ENCODE peak calls at places on chromosome X, in ten cellular contexts. I is fibroblast of lung, F is Panc1, V is epithelial cell of esophagus, G is neuronal stem cell, A is esophagus muscularis mucosa, C is body of pancreas, P is aorta, K is fibroblast of mammary gland, H is astrocyte. B is an unnamed sample.

GRCh38 chrX:38212246-38212645 is 8.4 kb downstream of the SRPX start:
- DNase-seq in A (no peak), P (no peak), V (no peak), F (no peak), G (no peak), H (peak; percentile 29), I (no peak), K (peak; percentile 71), C (no peak), B (no peak)

GRCh38 chrX:13285693-13286092 is 34.2 kb downstream of the ATXN3L start:
- DNase-seq in I (no peak), F (no peak), C (no peak), A (no peak), G (no peak), V (no peak), K (no peak), P (no peak), H (no peak), B (no peak)

GRCh38 chrX:41180194-41180902 is 95.1 kb downstream of the USP9X start:
- DNase-seq in G (no peak), H (peak; percentile 42), I (peak; percentile 70), P (peak; percentile 61), A (no peak), K (peak; percentile 72), F (peak; percentile 18), V (peak; percentile 59), C (peak; percentile 42), B (peak; percentile 42)

GRCh38 chrX:143340190-143340589 is 177.1 kb downstream of the SPANXN3 start:
- DNase-seq in H (no peak), G (no peak), F (no peak), P (no peak), C (no peak), I (no peak), A (no peak), K (no peak), V (no peak), B (no peak)

GRCh38 chrX:53716328-53717088 is 30.0 kb upstream of the HUWE1 start:
- DNase-seq in I (peak; percentile 32), V (no peak), G (no peak), K (peak; percentile 46), P (no peak), F (no peak), H (peak; percentile 55), A (no peak), C (no peak), B (peak; percentile 54)

GRCh38 chrX:145405012-145405411 is 157.7 kb downstream of the SPANXN1 start:
- DNase-seq in F (peak; percentile 38), K (peak; percentile 33), V (peak; percentile 36), P (no peak), C (peak; percentile 15), I (peak; percentile 25), A (no peak), G (peak; percentile 21), H (no peak), B (peak; percentile 5)

GRCh38 chrX:85024044-85024443 is 20.4 kb downstream of the APOOL start:
- DNase-seq in H (peak; percentile 74), P (no peak), F (no peak), A (no peak), I (no peak), K (peak; percentile 35), G (no peak), V (no peak), C (no peak), B (no peak)

GRCh38 chrX:2412131-2412530 is 88.6 kb downstream of the DHRSX start:
- DNase-seq in I (no peak), K (no peak), A (no peak), F (no peak), V (no peak), C (no peak), P (no peak), H (no peak), G (no peak), B (no peak)

GRCh38 chrX:31331928-31332327 is 260.1 kb upstream of the FTHL17 start:
- DNase-seq in K (no peak), P (no peak), A (no peak), C (peak; percentile 2), H (no peak), I (no peak), F (no peak), G (no peak), V (peak; percentile 49), B (peak; percentile 11)

GRCh38 chrX:136210806-136211205 is 40.4 kb downstream of the MAP7D3 start:
- DNase-seq in F (no peak), A (no peak), H (no peak), K (peak; percentile 39), I (no peak), P (no peak), C (no peak), V (no peak), G (no peak), B (no peak)

DNA sequence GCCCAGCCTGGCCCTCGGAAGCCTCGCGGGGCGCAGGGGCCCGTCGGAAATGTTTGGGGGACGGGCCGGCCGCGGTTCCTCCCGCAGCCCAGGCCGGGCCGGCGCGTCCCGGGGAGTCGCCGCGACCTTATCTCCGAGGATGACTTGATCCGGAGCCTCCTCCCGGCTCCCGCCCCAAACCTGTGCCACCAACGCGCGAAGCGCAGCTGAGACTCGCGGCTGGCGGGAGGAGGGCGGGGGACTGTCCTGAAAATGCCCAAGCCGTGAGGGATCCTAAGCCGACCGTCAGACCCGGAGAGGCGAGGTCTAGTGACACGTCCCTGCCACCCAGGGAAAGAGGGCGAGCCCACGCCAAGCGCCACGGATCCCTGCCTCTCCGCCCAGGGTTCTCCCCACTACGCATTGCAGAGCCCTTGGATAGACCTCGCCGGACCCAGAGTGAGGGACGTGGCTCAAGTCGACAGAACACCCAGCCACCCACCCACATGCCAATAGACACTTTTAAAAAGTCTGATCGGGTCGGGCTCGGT is 26.9 kb downstream of the UTP14A start:
- DNase-seq in V (peak; percentile 6), F (no peak), K (no peak), I (no peak), C (peak; percentile 9), G (no peak), P (peak; percentile 58), A (no peak), H (no peak), B (no peak)
- H3K4me3 ChIP-seq in V (no peak overlapping the region), F (peak overlapping the region; percentile 49), K (peak overlapping the region; percentile 4), I (no peak overlapping the region), C (no peak overlapping the region), G (peak overlapping the region; percentile 43), P (no peak overlapping the region), A (peak overlapping the region; percentile 62), H (peak overlapping the region; percentile 17), B (no peak overlapping the region)

DNA sequence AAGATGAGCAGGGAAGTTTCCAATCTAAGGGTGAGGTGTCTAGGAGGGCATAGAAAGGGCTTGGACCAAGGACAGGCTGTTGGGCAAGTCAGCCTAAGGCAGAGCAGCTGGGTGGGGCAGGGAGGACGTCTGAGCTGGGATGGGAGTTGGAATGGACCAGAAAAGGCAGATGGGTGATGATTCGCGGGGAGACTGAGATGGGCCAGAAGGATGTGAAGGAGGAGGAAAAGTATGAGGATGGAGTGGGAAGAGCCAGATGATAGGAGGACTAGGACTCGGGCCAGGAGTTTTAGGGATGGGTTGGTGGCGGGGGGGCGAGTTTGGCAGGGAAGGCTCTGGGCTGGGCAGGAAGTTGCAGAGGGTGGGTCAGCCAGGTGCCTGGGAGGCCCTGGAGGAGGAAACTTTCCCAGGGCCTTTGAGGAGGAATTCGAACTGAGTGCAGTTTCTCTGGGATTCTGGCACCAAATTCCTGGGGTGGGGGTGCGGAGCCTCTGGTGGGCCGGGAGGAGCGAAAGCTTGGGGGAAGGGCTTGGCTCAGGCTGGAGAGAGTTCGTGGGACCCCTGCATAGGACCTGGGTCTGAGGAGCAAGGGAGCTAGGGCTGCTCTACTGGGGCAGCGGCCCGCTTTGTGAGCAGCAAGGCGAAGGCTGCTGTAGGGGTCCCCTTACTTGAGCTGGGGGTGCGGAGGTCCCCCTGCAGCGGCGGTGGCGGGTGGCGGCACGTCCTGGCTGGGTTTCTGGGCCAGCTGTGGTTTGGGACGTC is 8.7 kb upstream of the TIMP1 start:
- DNase-seq in F (no peak), H (peak; percentile 58), K (peak; percentile 79), A (no peak), C (peak; percentile 17), G (peak; percentile 54), P (peak; percentile 56), V (peak; percentile 62), I (peak; percentile 69), B (peak; percentile 25)
- H3K4me3 ChIP-seq in F (no peak overlapping the region), H (no peak overlapping the region), K (no peak overlapping the region), A (peak overlapping the region; percentile 28), C (no peak overlapping the region), G (no peak overlapping the region), P (peak overlapping the region; percentile 2), V (peak overlapping the region; percentile 7), I (no peak overlapping the region), B (peak overlapping the region; percentile 17)

GRCh38 chrX:16712825-16713155 is 321 bp upstream of the CTPS2 start:
- DNase-seq in C (no peak), K (no peak), F (no peak), A (no peak), I (no peak), V (no peak), H (peak; percentile 31), G (no peak), P (no peak), B (no peak)
- H3K4me3 ChIP-seq in C (peak overlapping the region; percentile 54), K (peak overlapping the region; percentile 64), F (peak overlapping the region; percentile 49), A (peak overlapping the region; percentile 76), I (peak overlapping the region; percentile 68), V (peak overlapping the region; percentile 59), H (peak overlapping the region; percentile 77), G (peak overlapping the region; percentile 66), P (peak overlapping the region; percentile 70), B (peak overlapping the region; percentile 80)

GRCh38 chrX:21700289-21700688 is 42.2 kb upstream of the KLHL34 start:
- DNase-seq in V (no peak), C (no peak), A (no peak), H (no peak), P (no peak), G (no peak), K (no peak), I (no peak), F (no peak), B (no peak)

GRCh38 chrX:21698274-21698673 is 40.1 kb upstream of the KLHL34 start:
- DNase-seq in G (no peak), F (no peak), H (no peak), C (no peak), P (no peak), V (no peak), I (no peak), K (no peak), A (no peak), B (no peak)

GRCh38 chrX:21705215-21705614 is 47.1 kb upstream of the KLHL34 start:
- DNase-seq in P (no peak), V (no peak), G (no peak), H (no peak), C (no peak), A (no peak), I (no peak), K (no peak), F (no peak), B (no peak)

GRCh38 chrX:21702725-21703228 is 44.6 kb upstream of the KLHL34 start:
- DNase-seq in H (no peak), P (no peak), K (no peak), C (no peak), I (no peak), G (no peak), V (no peak), F (no peak), A (no peak), B (no peak)

DNA sequence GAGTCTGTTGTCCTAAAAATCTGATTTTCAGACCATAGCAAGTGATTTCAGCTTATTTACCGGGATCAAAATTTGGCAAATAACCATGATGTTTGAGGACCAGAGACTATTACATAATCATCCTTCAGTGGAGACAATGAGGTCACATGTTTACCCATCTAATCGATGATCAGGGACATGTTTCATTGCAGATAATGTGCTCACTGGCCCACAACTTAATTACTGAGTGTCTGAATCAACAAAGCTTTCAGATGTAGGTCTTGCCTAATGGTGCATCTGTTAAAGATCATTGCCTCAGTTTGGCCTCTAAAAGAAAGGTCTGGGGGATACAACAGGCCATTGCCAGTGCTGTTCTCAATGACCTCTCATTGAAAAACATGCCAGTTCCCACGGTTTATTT is 42.8 kb upstream of the KLHL34 start:
- DNase-seq in I (no peak), G (no peak), V (no peak), K (peak; percentile 16), H (no peak), A (no peak), P (no peak), C (no peak), F (no peak), B (no peak)
- H3K4me3 ChIP-seq in I (no peak overlapping the region), G (no peak overlapping the region), V (no peak overlapping the region), K (no peak overlapping the region), H (no peak overlapping the region), A (no peak overlapping the region), P (no peak overlapping the region), C (no peak overlapping the region), F (no peak overlapping the region), B (no peak overlapping the region)

B was measured in mammary epithelial cell.